ENCODE peak calls at places on chromosomes 1 and 21, in four cellular contexts. Z is aorta, G is AG10803, T is adrenal gland. K is an unnamed sample.

GRCh38 chr1:116881879-116882520 is 27.7 kb upstream of the PTGFRN start:
- DNase-seq in Z (peak; percentile 56), G (peak; percentile 93), T (peak; percentile 69), K (peak; percentile 91)

GRCh38 chr1:114345930-114346479 is 165.0 kb downstream of the TRIM33 start:
- DNase-seq in Z (peak; percentile 55), G (no peak), T (peak; percentile 9), K (peak; percentile 31)

GRCh38 chr1:202171292-202172014 is 11.1 kb upstream of the PTPN7 start:
- DNase-seq in Z (no peak), G (no peak), T (no peak), K (no peak)

GRCh38 chr21:37337831-37338230 is 28.7 kb upstream of the DYRK1A start:
- DNase-seq in Z (no peak), G (peak; percentile 13), T (no peak), K (no peak)

GRCh38 chr1:116397728-116398127 is 24.7 kb downstream of the ATP1A1 start:
- DNase-seq in Z (no peak), G (no peak), T (no peak), K (no peak)

GRCh38 chr21:45288441-45288841 is 746 bp upstream of the POFUT2 start:
- DNase-seq in Z (no peak), G (no peak), T (no peak), K (no peak)

GRCh38 chr1:27961646-27962221 is 2.0 kb downstream of the XKR8 start:
- DNase-seq in Z (no peak), G (no peak), T (no peak), K (peak; percentile 13)

GRCh38 chr1:87393437-87394085 is 64.9 kb downstream of the LMO4 start:
- DNase-seq in Z (no peak), G (no peak), T (no peak), K (no peak)

GRCh38 chr1:8423134-8423701 is 105.3 kb downstream of the SLC45A1 start:
- DNase-seq in Z (peak; percentile 63), G (no peak), T (no peak), K (peak; percentile 43)

GRCh38 chr1:170558731-170559130 is 26.8 kb downstream of the GORAB start:
- DNase-seq in Z (no peak), G (peak; percentile 41), T (no peak), K (peak; percentile 35)

GRCh38 chr1:170567214-170567613 is 35.2 kb downstream of the GORAB start:
- DNase-seq in Z (no peak), G (no peak), T (no peak), K (no peak)

GRCh38 chr1:170560681-170561285 is 28.8 kb downstream of the GORAB start:
- DNase-seq in Z (no peak), G (no peak), T (no peak), K (no peak)

GRCh38 chr1:170559166-170559565 is 27.2 kb downstream of the GORAB start:
- DNase-seq in Z (no peak), G (no peak), T (no peak), K (no peak)

GRCh38 chr1:170562644-170563338 is 30.8 kb downstream of the GORAB start:
- DNase-seq in Z (peak; percentile 75), G (peak; percentile 89), T (peak; percentile 86), K (peak; percentile 91)
- H3K4me3 ChIP-seq in Z (no peak overlapping the region), G (peak overlapping the region; percentile 30), T (no peak overlapping the region), K (peak overlapping the region; percentile 9)

DNA sequence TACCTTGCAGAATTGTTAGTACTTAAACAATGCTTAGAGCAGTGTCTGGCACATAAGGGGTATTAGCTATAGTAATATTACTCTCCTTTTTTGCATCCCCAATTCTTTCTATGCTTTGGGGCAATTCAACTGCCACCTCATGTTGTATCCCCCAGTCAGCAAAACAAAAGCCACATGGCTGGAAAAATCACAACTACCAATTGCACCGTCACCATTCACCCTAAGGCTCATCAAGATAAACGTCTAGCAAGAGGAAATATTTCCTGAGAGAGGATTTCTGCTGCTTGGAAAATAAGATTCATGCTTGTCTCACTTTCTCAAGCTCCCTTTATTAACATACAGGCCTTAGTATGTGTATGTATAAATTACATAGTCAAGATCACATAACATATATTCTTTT is 12.1 kb upstream of the TLR5 start:
- DNase-seq in Z (no peak), G (no peak), T (no peak), K (no peak)
- H3K4me3 ChIP-seq in Z (no peak overlapping the region), G (no peak overlapping the region), T (no peak overlapping the region), K (no peak overlapping the region)

GRCh38 chr1:199083680-199084079 is 444.8 kb downstream of the PTPRC start:
- DNase-seq in Z (no peak), G (peak; percentile 50), T (no peak), K (peak; percentile 23)
- H3K4me3 ChIP-seq in Z (no peak overlapping the region), G (no peak overlapping the region), T (no peak overlapping the region), K (no peak overlapping the region)

DNA sequence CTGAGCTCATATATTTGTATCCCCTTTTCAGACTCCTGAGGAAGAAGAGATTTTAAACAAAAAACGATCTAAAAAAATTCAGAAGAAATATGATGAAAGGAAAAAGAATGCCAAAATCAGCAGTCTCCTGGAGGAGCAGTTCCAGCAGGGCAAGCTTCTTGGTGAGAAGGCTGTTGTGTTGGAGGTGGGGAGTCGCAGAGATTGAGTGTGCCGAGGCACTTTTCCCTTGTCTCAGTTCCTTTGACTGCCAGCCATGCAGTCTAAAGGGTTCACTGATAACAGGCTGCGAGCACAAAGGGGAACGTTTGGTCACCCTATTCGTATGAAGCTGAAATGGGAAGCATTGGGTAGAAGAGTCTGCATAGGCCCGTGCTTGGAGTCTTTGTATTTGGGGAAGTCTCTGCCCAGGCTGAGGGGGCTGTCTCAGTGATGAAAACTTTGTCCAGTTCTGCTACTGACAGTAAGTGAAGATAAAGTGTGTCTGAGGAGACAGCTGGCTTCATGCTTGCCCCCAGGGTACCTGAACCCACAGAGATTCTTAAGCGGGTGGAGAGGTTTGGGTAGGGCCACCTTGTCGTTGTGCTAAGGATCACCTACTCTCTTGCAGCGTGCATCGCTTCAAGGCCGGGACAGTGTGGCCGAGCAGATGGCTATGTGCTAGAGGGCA is 2.8 kb downstream of the RPS8 start:
- DNase-seq in Z (no peak), G (no peak), T (no peak), K (no peak)
- H3K4me3 ChIP-seq in Z (no peak overlapping the region), G (peak overlapping the region; percentile 20), T (no peak overlapping the region), K (no peak overlapping the region)

GRCh38 chr1:61337037-61337436 is 254.7 kb downstream of the NFIA start:
- DNase-seq in Z (no peak), G (no peak), T (no peak), K (no peak)
- H3K4me3 ChIP-seq in Z (no peak overlapping the region), G (no peak overlapping the region), T (no peak overlapping the region), K (no peak overlapping the region)

GRCh38 chr1:149965440-149965839 is 28.8 kb upstream of the MTMR11 start:
- DNase-seq in Z (no peak), G (no peak), T (no peak), K (no peak)
- H3K4me3 ChIP-seq in Z (no peak overlapping the region), G (no peak overlapping the region), T (no peak overlapping the region), K (no peak overlapping the region)

DNA sequence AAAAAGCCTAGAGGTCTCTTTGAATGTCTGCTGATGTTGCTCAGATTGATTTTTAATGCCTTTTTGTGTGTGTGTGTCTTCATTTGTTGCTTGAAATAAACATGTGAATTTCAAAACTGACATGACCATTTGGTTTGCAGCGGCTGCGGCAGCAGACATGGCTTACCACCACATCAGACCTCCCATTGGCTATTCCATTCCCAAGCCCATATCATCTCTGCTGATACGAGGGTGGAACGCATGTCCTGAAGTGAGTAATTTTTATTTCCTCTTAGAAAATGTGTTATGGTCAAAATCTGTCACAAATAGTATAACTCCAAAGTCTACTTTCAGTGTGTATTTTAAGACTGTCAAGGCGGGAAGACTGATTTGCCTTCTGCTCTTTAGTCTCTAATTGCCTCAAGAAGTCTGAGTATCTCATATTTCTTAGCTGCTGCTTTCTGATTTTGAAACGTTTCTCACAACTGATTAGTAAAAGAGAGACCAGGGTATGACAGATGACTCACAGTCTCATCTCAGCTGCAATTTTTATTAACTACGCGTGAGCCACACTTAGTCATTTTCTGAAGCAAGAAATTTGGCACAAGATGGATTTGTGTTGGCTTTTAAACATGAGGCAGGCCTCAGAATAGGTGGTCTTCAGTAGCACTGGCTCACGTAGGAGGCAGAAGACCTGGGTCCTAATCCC is 49.0 kb downstream of the LRRC53 start:
- DNase-seq in Z (no peak), G (peak; percentile 58), T (no peak), K (no peak)
- H3K4me3 ChIP-seq in Z (no peak overlapping the region), G (no peak overlapping the region), T (no peak overlapping the region), K (no peak overlapping the region)

K was measured in foreskin fibroblast.